ENCODE peak calls at places on chromosome 3, in four cellular contexts. U, N, R and B are unnamed samples. For H3K4me1, the result is how much of the 10 kb centered on the place peaks cover.

GRCh38 chr3:119305271-119305670 is 11.1 kb downstream of the ARHGAP31 start:
- DNase-seq in U (no peak), N (no peak), R (no peak), B (no peak)

GRCh38 chr3:111851511-111851954 is 7.5 kb upstream of the PHLDB2 start:
- DNase-seq in U (no peak), N (no peak), R (no peak), B (no peak)

GRCh38 chr3:99938270-99938955 is 120.8 kb downstream of the CMSS1 start:
- DNase-seq in U (no peak), N (no peak), R (no peak), B (no peak)

GRCh38 chr3:132595036-132595435 is 2.0 kb upstream of the ACKR4 start:
- DNase-seq in U (no peak), N (no peak), R (no peak), B (no peak)

GRCh38 chr3:52407779-52408178 is 37.1 kb downstream of the SEMA3G start:
- DNase-seq in U (no peak), N (no peak), R (no peak), B (no peak)

GRCh38 chr3:140736863-140737460 is 59.1 kb downstream of the TRIM42 start:
- DNase-seq in U (peak), N (peak), R (no peak), B (peak)

GRCh38 chr3:193389335-193389734 is 10.8 kb upstream of the ATP13A5 start:
- DNase-seq in U (no peak), N (no peak), R (no peak), B (no peak)

GRCh38 chr3:162034368-162034767 is 537.8 kb downstream of the OTOL1 start:
- DNase-seq in U (no peak), N (no peak), R (no peak), B (no peak)

GRCh38 chr3:25594007-25594502 is 70.7 kb downstream of the TOP2B start:
- DNase-seq in U (peak), N (peak), R (no peak), B (peak)

GRCh38 chr3:194121881-194122280 is 14.1 kb upstream of the HES1 start:
- DNase-seq in U (no peak), N (peak), R (no peak), B (peak)

GRCh38 chr3:142210144-142210543 is 15.2 kb downstream of the GK5 start:
- DNase-seq in U (no peak), N (no peak), R (no peak), B (no peak)

DNA sequence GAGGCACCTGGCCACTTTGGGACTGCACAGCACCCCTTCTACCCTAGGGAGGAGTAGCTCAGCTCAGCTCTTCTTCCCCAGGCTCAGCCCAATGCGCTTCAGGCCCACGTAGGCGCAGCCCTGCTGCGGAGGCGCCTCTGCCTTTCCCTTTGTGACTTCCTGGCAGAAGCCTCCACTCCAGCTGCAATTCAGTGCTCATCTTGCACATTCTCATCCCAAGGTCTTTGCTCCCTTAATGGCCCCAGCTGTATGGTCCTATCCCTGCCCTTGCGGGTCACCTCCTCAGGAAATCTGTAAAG is 109.0 kb downstream of the VGLL4 start:
- DNase-seq in U (no peak), N (no peak), R (no peak), B (no peak)
- TF ChIP-seq POLR2A in U (no peak), N (no peak), R (no peak), B (no peak)

DNA sequence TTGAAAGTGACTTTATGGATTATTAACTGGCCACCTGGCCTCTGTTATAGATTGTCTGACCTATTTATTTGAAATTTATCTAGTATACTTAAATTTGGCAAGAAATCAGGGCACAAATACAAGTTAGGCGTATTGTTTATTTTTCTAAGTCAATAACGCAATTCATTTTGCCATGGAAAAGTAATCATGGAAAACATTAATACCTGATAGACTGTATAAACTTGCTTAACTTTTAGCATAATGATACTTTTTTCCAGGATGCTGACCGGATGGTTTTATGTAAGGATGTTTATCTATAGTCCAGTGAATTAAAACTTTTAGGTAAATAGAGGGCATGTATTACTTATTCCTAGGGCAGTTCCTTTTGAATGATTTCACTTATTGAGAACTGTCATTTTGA is 20.2 kb downstream of the FNDC3B start:
- DNase-seq in U (no peak), N (no peak), R (no peak), B (no peak)
- H3K4me1 ChIP-seq in U (under half), N (half or more), R (under half), B (half or more)

GRCh38 chr3:101829878-101830277 is 19.4 kb upstream of the NFKBIZ start:
- DNase-seq in U (no peak), N (no peak), R (no peak), B (no peak)

GRCh38 chr3:101828289-101828688 is 21.0 kb upstream of the NFKBIZ start:
- DNase-seq in U (no peak), N (no peak), R (no peak), B (no peak)

GRCh38 chr3:101829066-101829830 is 20.1 kb upstream of the NFKBIZ start:
- DNase-seq in U (no peak), N (no peak), R (no peak), B (no peak)

GRCh38 chr3:101825904-101826445 is 23.3 kb upstream of the NFKBIZ start:
- DNase-seq in U (no peak), N (no peak), R (no peak), B (no peak)

GRCh38 chr3:101827211-101828174 is 21.8 kb upstream of the NFKBIZ start:
- DNase-seq in U (peak), N (peak), R (peak), B (no peak)
- TF ChIP-seq CHD4 in U (no peak), N (no peak), R (no peak), B (no peak)

DNA sequence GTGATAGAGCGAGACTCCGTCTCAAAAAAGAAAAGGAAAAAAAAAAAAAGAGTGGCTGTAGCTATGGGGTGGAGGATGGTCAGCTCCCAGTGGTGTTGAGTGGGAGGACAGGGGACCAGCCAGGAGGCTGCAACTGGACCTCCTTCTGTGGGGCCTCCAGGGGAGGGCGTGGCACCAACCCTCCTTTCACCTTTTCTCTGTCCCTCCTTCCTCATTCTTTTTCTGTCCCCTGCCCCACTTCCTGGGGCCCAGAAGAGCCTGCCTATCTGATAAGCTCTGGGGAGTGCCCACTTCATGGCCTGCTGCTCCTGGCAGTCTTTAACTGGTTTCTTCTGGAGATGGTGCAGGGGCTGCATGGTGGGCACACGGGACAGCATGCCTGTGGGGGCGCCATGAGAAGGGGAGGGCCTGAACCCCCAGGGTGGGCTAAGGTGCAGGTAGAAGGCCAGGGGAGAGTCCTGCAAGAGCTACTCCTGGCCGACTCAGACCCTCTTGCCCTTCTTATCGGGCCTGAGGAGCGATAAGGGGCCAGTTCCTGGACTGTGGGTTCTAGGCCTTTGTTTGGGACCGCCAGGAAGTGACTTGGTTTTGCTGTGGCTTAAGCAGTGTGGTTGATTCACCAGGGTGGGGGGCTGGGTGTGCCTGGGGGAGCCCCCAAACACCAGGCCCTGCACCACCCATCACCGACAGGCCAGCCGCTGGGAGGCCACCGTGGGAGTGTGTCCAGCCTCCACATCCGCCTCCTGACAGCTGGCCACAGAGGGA is 49.4 kb upstream of the FLNB start:
- DNase-seq in U (peak), N (no peak), R (no peak), B (peak)
- TF ChIP-seq POLR2A in U (no peak), N (no peak), R (no peak), B (no peak)

GRCh38 chr3:14435175-14436011 is 33.0 kb downstream of the SLC6A6 start:
- DNase-seq in U (no peak), N (no peak), R (no peak), B (no peak)

GRCh38 chr3:14432996-14433572 is 30.7 kb downstream of the SLC6A6 start:
- DNase-seq in U (no peak), N (no peak), R (no peak), B (no peak)

GRCh38 chr3:14434541-14435151 is 32.2 kb downstream of the SLC6A6 start:
- DNase-seq in U (no peak), N (no peak), R (no peak), B (no peak)

GRCh38 chr3:14431928-14432834 is 29.8 kb downstream of the SLC6A6 start:
- DNase-seq in U (peak), N (peak), R (peak), B (peak)

DNA sequence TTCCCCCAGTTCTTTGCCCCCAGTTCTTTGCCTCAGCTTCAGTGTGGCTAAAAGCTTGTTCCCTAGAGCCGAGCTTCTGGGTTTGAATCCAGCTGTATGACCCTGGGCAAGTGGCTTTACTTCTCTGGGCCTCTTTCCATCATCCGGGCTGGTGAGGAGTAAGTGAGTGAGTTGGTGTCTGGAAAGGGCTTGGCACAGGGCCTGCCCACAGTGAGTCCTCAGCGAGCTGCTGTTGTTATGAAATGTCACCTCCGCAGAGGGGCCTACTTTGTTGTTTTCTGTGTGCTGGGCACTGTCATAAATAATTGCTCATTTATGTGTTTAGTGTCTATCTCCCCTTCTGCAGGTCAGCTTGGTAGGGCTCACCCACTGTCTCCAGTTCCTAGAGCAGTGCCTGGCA is 31.7 kb downstream of the SLC6A6 start:
- DNase-seq in U (no peak), N (no peak), R (no peak), B (no peak)
- H3K4me1 ChIP-seq in U (half or more), N (half or more), R (under half), B (half or more)